ENCODE peak calls at places on chromosome 4, in nine cellular contexts. One of them, this sample, is unnamed.

GRCh38 chr4:139207873-139208403 is 30.9 kb upstream of the ELF2 start:
- DNase-seq in endothelial cell: no peak
- DNase-seq in tibial nerve: no peak
- DNase-seq in A549: no peak
- DNase-seq in heart left ventricle: peak; percentile 46
- DNase-seq in WTC11: no peak
- DNase-seq in epithelial cell of proximal tubule: no peak
- DNase-seq in choroid plexus epithelial cell: peak; percentile 26
- DNase-seq in fibroblast of mammary gland: no peak
- DNase-seq in this sample: no peak

GRCh38 chr4:68316193-68316969 is 33.5 kb downstream of the YTHDC1 start:
- DNase-seq in choroid plexus epithelial cell: no peak
- DNase-seq in epithelial cell of proximal tubule: no peak
- DNase-seq in tibial nerve: no peak
- DNase-seq in fibroblast of mammary gland: no peak
- DNase-seq in endothelial cell: no peak
- DNase-seq in A549: no peak
- DNase-seq in heart left ventricle: no peak
- DNase-seq in WTC11: no peak
- DNase-seq in this sample: no peak

GRCh38 chr4:176385601-176386000 is 65.8 kb downstream of the SPCS3 start:
- DNase-seq in choroid plexus epithelial cell: no peak
- DNase-seq in heart left ventricle: no peak
- DNase-seq in fibroblast of mammary gland: no peak
- DNase-seq in epithelial cell of proximal tubule: no peak
- DNase-seq in tibial nerve: no peak
- DNase-seq in endothelial cell: no peak
- DNase-seq in A549: no peak
- DNase-seq in WTC11: no peak
- DNase-seq in this sample: no peak

GRCh38 chr4:72770708-72771107 is 201.7 kb upstream of the ADAMTS3 start:
- DNase-seq in heart left ventricle: no peak
- DNase-seq in endothelial cell: no peak
- DNase-seq in tibial nerve: no peak
- DNase-seq in epithelial cell of proximal tubule: no peak
- DNase-seq in fibroblast of mammary gland: peak; percentile 54
- DNase-seq in WTC11: no peak
- DNase-seq in choroid plexus epithelial cell: no peak
- DNase-seq in A549: no peak
- DNase-seq in this sample: no peak

GRCh38 chr4:62399242-62399641 is 1199.1 kb downstream of the ADGRL3 start:
- DNase-seq in heart left ventricle: no peak
- DNase-seq in A549: no peak
- DNase-seq in WTC11: no peak
- DNase-seq in epithelial cell of proximal tubule: no peak
- DNase-seq in choroid plexus epithelial cell: peak; percentile 3
- DNase-seq in tibial nerve: no peak
- DNase-seq in fibroblast of mammary gland: no peak
- DNase-seq in endothelial cell: no peak
- DNase-seq in this sample: no peak

GRCh38 chr4:38740303-38740702 is 42.5 kb downstream of the TLR10 start:
- DNase-seq in heart left ventricle: no peak
- DNase-seq in fibroblast of mammary gland: no peak
- DNase-seq in endothelial cell: no peak
- DNase-seq in epithelial cell of proximal tubule: no peak
- DNase-seq in A549: no peak
- DNase-seq in WTC11: no peak
- DNase-seq in choroid plexus epithelial cell: no peak
- DNase-seq in tibial nerve: no peak
- DNase-seq in this sample: no peak

GRCh38 chr4:126144838-126145237 is 830.1 kb downstream of the FAT4 start:
- DNase-seq in fibroblast of mammary gland: no peak
- DNase-seq in endothelial cell: no peak
- DNase-seq in epithelial cell of proximal tubule: no peak
- DNase-seq in heart left ventricle: no peak
- DNase-seq in A549: no peak
- DNase-seq in WTC11: no peak
- DNase-seq in choroid plexus epithelial cell: no peak
- DNase-seq in tibial nerve: no peak
- DNase-seq in this sample: no peak

GRCh38 chr4:182724414-182724813 is 192.8 kb downstream of the DCTD start:
- DNase-seq in choroid plexus epithelial cell: peak; percentile 29
- DNase-seq in A549: no peak
- DNase-seq in WTC11: no peak
- DNase-seq in endothelial cell: no peak
- DNase-seq in fibroblast of mammary gland: no peak
- DNase-seq in epithelial cell of proximal tubule: no peak
- DNase-seq in heart left ventricle: no peak
- DNase-seq in tibial nerve: no peak
- DNase-seq in this sample: no peak

GRCh38 chr4:105191621-105192210 is 45.0 kb downstream of the TET2 start:
- DNase-seq in tibial nerve: no peak
- DNase-seq in fibroblast of mammary gland: peak; percentile 57
- DNase-seq in A549: no peak
- DNase-seq in choroid plexus epithelial cell: peak; percentile 60
- DNase-seq in epithelial cell of proximal tubule: no peak
- DNase-seq in endothelial cell: no peak
- DNase-seq in WTC11: no peak
- DNase-seq in heart left ventricle: no peak
- DNase-seq in this sample: no peak

GRCh38 chr4:124065941-124066340 is 646.6 kb downstream of the ANKRD50 start:
- DNase-seq in WTC11: no peak
- DNase-seq in heart left ventricle: no peak
- DNase-seq in A549: no peak
- DNase-seq in choroid plexus epithelial cell: no peak
- DNase-seq in epithelial cell of proximal tubule: no peak
- DNase-seq in fibroblast of mammary gland: no peak
- DNase-seq in tibial nerve: no peak
- DNase-seq in endothelial cell: no peak
- DNase-seq in this sample: no peak

GRCh38 chr4:5051692-5052423 is 578 bp downstream of the STK32B start:
- DNase-seq in tibial nerve: no peak
- DNase-seq in A549: peak; percentile 33
- DNase-seq in epithelial cell of proximal tubule: no peak
- DNase-seq in WTC11: peak; percentile 55
- DNase-seq in heart left ventricle: peak; percentile 30
- DNase-seq in endothelial cell: peak; percentile 25
- DNase-seq in choroid plexus epithelial cell: no peak
- DNase-seq in fibroblast of mammary gland: no peak
- DNase-seq in this sample: no peak

GRCh38 chr4:8015512-8015911 is 75.9 kb upstream of the AFAP1 start:
- DNase-seq in WTC11: no peak
- DNase-seq in tibial nerve: no peak
- DNase-seq in fibroblast of mammary gland: peak; percentile 14
- DNase-seq in A549: peak; percentile 46
- DNase-seq in choroid plexus epithelial cell: peak; percentile 35
- DNase-seq in endothelial cell: no peak
- DNase-seq in heart left ventricle: no peak
- DNase-seq in epithelial cell of proximal tubule: no peak
- DNase-seq in this sample: no peak

GRCh38 chr4:140084426-140084825 is 69.6 kb downstream of the MAML3 start:
- DNase-seq in A549: no peak
- DNase-seq in WTC11: no peak
- DNase-seq in choroid plexus epithelial cell: no peak
- DNase-seq in tibial nerve: no peak
- DNase-seq in endothelial cell: no peak
- DNase-seq in epithelial cell of proximal tubule: no peak
- DNase-seq in heart left ventricle: no peak
- DNase-seq in fibroblast of mammary gland: no peak
- DNase-seq in this sample: no peak

GRCh38 chr4:17347445-17347844 is 164.4 kb downstream of the QDPR start:
- DNase-seq in epithelial cell of proximal tubule: no peak
- DNase-seq in A549: peak; percentile 3
- DNase-seq in endothelial cell: peak; percentile 60
- DNase-seq in heart left ventricle: no peak
- DNase-seq in tibial nerve: no peak
- DNase-seq in choroid plexus epithelial cell: peak; percentile 59
- DNase-seq in fibroblast of mammary gland: peak; percentile 54
- DNase-seq in WTC11: peak; percentile 57
- DNase-seq in this sample: peak; percentile 16

GRCh38 chr4:5050520-5050955 is 742 bp upstream of the STK32B start:
- DNase-seq in epithelial cell of proximal tubule: no peak
- DNase-seq in fibroblast of mammary gland: peak; percentile 77
- DNase-seq in A549: peak; percentile 86
- DNase-seq in endothelial cell: peak; percentile 77
- DNase-seq in tibial nerve: peak; percentile 33
- DNase-seq in choroid plexus epithelial cell: peak; percentile 86
- DNase-seq in WTC11: peak; percentile 81
- DNase-seq in heart left ventricle: peak; percentile 76
- DNase-seq in this sample: peak; percentile 76

GRCh38 chr4:120156115-120156718 is 89.6 kb upstream of the MAD2L1 start:
- DNase-seq in A549: peak; percentile 3
- DNase-seq in epithelial cell of proximal tubule: peak; percentile 35
- DNase-seq in WTC11: no peak
- DNase-seq in tibial nerve: no peak
- DNase-seq in choroid plexus epithelial cell: peak; percentile 93
- DNase-seq in endothelial cell: peak; percentile 52
- DNase-seq in fibroblast of mammary gland: peak; percentile 81
- DNase-seq in heart left ventricle: no peak
- DNase-seq in this sample: peak; percentile 36

DNA sequence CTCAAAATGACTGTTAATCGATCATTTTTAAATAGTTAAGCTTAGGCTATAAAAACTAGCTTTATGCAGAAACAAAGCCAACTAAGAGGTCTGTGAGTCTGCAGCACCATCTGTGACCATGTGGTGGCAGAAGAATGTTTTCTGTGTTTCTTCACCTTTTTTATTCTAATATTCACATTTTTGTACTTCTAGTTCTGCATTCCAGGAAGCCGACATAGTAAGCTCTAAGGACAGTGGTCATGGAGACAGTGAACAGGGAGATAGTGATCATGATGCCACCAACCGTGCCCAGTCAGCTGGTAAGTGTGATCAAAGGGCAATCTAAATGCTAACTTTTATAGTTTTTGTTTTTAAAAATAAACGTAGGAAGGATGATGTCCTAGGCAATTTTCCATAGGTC is 5.6 kb downstream of the PCDH10 start:
- DNase-seq in heart left ventricle: no peak
- DNase-seq in A549: no peak
- DNase-seq in fibroblast of mammary gland: peak; percentile 47
- DNase-seq in choroid plexus epithelial cell: peak; percentile 79
- DNase-seq in epithelial cell of proximal tubule: no peak
- DNase-seq in WTC11: no peak
- DNase-seq in endothelial cell: peak; percentile 33
- DNase-seq in tibial nerve: no peak
- DNase-seq in this sample: peak; percentile 22
- TF ChIP-seq CTCF in heart left ventricle: no peak
- TF ChIP-seq CTCF in A549: peak; percentile 45
- TF ChIP-seq CTCF in fibroblast of mammary gland: peak; percentile 66
- TF ChIP-seq CTCF in choroid plexus epithelial cell: peak; percentile 85
- TF ChIP-seq CTCF in epithelial cell of proximal tubule: peak; percentile 74
- TF ChIP-seq CTCF in WTC11: peak; percentile 47
- TF ChIP-seq CTCF in endothelial cell: peak; percentile 53
- TF ChIP-seq CTCF in tibial nerve: peak; percentile 30
- TF ChIP-seq CTCF in this sample: peak; percentile 66

GRCh38 chr4:86033171-86033570 is 326.7 kb downstream of the MAPK10 start:
- DNase-seq in endothelial cell: no peak
- DNase-seq in WTC11: no peak
- DNase-seq in fibroblast of mammary gland: peak; percentile 92
- DNase-seq in A549: no peak
- DNase-seq in heart left ventricle: peak; percentile 57
- DNase-seq in epithelial cell of proximal tubule: no peak
- DNase-seq in choroid plexus epithelial cell: peak; percentile 85
- DNase-seq in tibial nerve: no peak
- DNase-seq in this sample: no peak
- TF ChIP-seq CTCF in endothelial cell: no peak
- TF ChIP-seq CTCF in WTC11: no peak
- TF ChIP-seq CTCF in fibroblast of mammary gland: no peak
- TF ChIP-seq CTCF in A549: no peak
- TF ChIP-seq CTCF in heart left ventricle: no peak
- TF ChIP-seq CTCF in epithelial cell of proximal tubule: no peak
- TF ChIP-seq CTCF in choroid plexus epithelial cell: no peak
- TF ChIP-seq CTCF in tibial nerve: no peak
- TF ChIP-seq CTCF in this sample: no peak

DNA sequence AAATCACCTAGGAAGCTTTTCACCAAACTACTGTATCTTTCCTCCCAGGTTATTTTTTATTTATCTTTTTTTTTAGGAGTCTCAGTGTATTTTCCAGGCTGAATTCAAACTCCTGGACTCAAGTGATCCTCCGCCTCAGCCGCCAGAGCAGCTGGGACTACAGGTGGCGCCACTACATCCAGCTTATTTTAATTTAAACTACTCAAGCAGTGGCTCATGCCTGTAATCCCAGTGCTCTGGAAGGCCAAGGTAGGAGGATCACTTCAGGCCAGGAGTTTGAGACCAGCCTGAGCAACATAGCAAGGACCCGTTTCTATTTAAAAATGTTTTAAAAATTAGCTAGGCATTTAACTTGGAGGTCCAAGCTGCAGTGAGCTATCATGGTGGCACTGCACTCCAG is 37.8 kb downstream of the LEF1 start:
- DNase-seq in fibroblast of mammary gland: no peak
- DNase-seq in endothelial cell: no peak
- DNase-seq in A549: no peak
- DNase-seq in WTC11: peak; percentile 31
- DNase-seq in tibial nerve: no peak
- DNase-seq in epithelial cell of proximal tubule: no peak
- DNase-seq in heart left ventricle: no peak
- DNase-seq in choroid plexus epithelial cell: peak; percentile 13
- DNase-seq in this sample: no peak
- TF ChIP-seq CTCF in fibroblast of mammary gland: peak; percentile 2
- TF ChIP-seq CTCF in endothelial cell: no peak
- TF ChIP-seq CTCF in A549: no peak
- TF ChIP-seq CTCF in WTC11: no peak
- TF ChIP-seq CTCF in tibial nerve: no peak
- TF ChIP-seq CTCF in epithelial cell of proximal tubule: peak; percentile 32
- TF ChIP-seq CTCF in heart left ventricle: no peak
- TF ChIP-seq CTCF in choroid plexus epithelial cell: peak; percentile 45
- TF ChIP-seq CTCF in this sample: no peak

GRCh38 chr4:35539404-35540055 is 704.8 kb downstream of the ARAP2 start:
- DNase-seq in heart left ventricle: no peak
- DNase-seq in fibroblast of mammary gland: no peak
- DNase-seq in endothelial cell: no peak
- DNase-seq in choroid plexus epithelial cell: no peak
- DNase-seq in epithelial cell of proximal tubule: no peak
- DNase-seq in WTC11: no peak
- DNase-seq in A549: no peak
- DNase-seq in tibial nerve: no peak
- DNase-seq in this sample: no peak

GRCh38 chr4:35541146-35541887 is 703.0 kb downstream of the ARAP2 start:
- DNase-seq in WTC11: no peak
- DNase-seq in epithelial cell of proximal tubule: no peak
- DNase-seq in choroid plexus epithelial cell: no peak
- DNase-seq in tibial nerve: no peak
- DNase-seq in fibroblast of mammary gland: no peak
- DNase-seq in A549: no peak
- DNase-seq in heart left ventricle: no peak
- DNase-seq in endothelial cell: no peak
- DNase-seq in this sample: no peak

GRCh38 chr4:35538807-35539206 is 705.5 kb downstream of the ARAP2 start:
- DNase-seq in epithelial cell of proximal tubule: no peak
- DNase-seq in tibial nerve: no peak
- DNase-seq in A549: no peak
- DNase-seq in heart left ventricle: no peak
- DNase-seq in endothelial cell: no peak
- DNase-seq in choroid plexus epithelial cell: peak; percentile 1
- DNase-seq in WTC11: no peak
- DNase-seq in fibroblast of mammary gland: no peak
- DNase-seq in this sample: no peak

DNA sequence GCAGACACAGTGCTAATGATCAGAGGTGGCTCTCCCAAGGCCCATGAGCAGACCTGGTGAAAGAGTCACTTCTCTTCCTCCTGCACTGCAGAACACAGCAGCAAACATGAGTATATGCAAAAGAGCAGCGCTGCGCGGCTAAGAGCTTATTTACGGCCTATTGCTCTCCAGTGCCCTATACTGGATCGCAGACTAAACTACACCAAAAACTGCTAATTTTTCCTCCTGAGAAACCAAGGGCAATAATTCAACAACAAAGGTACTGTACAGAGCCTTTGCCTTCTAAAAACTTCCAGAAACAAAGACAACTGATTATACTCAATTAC is 702.5 kb downstream of the ARAP2 start:
- DNase-seq in heart left ventricle: no peak
- DNase-seq in endothelial cell: no peak
- DNase-seq in choroid plexus epithelial cell: no peak
- DNase-seq in WTC11: peak; percentile 11
- DNase-seq in fibroblast of mammary gland: no peak
- DNase-seq in A549: no peak
- DNase-seq in tibial nerve: no peak
- DNase-seq in epithelial cell of proximal tubule: no peak
- DNase-seq in this sample: no peak
- TF ChIP-seq CTCF in heart left ventricle: no peak
- TF ChIP-seq CTCF in endothelial cell: no peak
- TF ChIP-seq CTCF in choroid plexus epithelial cell: no peak
- TF ChIP-seq CTCF in WTC11: no peak
- TF ChIP-seq CTCF in fibroblast of mammary gland: no peak
- TF ChIP-seq CTCF in A549: no peak
- TF ChIP-seq CTCF in tibial nerve: no peak
- TF ChIP-seq CTCF in epithelial cell of proximal tubule: peak; percentile 34
- TF ChIP-seq CTCF in this sample: no peak